ENCODE peak calls at places on chromosomes 3 and 15, in five cellular contexts. W, G, J, H and U are unnamed samples.

GRCh38 chr3:632571-633170 is 436.1 kb downstream of the CHL1 start:
- DNase-seq in W (no peak), G (peak), J (peak), H (peak), U (peak)

GRCh38 chr3:189833996-189834395 is 202.8 kb downstream of the TP63 start:
- DNase-seq in W (no peak), G (no peak), J (no peak), H (no peak), U (no peak)

GRCh38 chr15:62896380-62896866 is 146.1 kb upstream of the TPM1 start:
- DNase-seq in W (no peak), G (peak), J (no peak), H (no peak), U (no peak)

GRCh38 chr3:39130693-39131265 is 22.6 kb downstream of the CSRNP1 start:
- DNase-seq in W (no peak), G (no peak), J (no peak), H (no peak), U (no peak)

GRCh38 chr15:75844629-75845390 is 1.6 kb downstream of the UBE2Q2 start:
- DNase-seq in W (no peak), G (no peak), J (no peak), H (no peak), U (no peak)

GRCh38 chr3:190811775-190812480 is 50.6 kb downstream of the GMNC start:
- DNase-seq in W (no peak), G (peak), J (no peak), H (peak), U (no peak)

GRCh38 chr3:107664614-107665013 is 141.9 kb downstream of the BBX start:
- DNase-seq in W (no peak), G (no peak), J (no peak), H (no peak), U (no peak)

GRCh38 chr15:85749261-85750151 is 45.2 kb downstream of the KLHL25 start:
- DNase-seq in W (no peak), G (no peak), J (peak), H (no peak), U (no peak)

GRCh38 chr15:25060472-25060803 is 105.7 kb downstream of the SNRPN start:
- DNase-seq in W (no peak), G (no peak), J (peak), H (no peak), U (no peak)

DNA sequence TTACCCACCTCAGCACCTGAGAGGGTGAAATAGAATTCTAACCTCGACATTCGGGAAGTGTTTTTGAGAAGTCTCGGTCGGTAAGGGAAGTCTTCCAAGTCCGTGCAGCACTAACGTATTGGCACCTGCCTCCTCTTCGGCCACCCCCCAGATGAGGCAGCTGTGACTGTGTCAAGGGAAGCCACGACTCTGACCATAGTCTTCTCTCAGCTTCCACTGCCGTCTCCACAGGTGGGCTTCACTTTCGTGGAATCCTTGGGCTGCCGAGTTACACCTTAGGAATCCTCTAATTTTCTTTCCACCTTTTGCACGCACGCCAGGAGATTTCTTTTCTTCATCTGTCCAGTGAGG is 775 bp downstream of the CCNDBP1 start:
- DNase-seq in W (no peak), G (no peak), J (no peak), H (no peak), U (no peak)
- H3K27ac ChIP-seq in W (peak), G (peak), J (peak), H (no peak), U (peak)

DNA sequence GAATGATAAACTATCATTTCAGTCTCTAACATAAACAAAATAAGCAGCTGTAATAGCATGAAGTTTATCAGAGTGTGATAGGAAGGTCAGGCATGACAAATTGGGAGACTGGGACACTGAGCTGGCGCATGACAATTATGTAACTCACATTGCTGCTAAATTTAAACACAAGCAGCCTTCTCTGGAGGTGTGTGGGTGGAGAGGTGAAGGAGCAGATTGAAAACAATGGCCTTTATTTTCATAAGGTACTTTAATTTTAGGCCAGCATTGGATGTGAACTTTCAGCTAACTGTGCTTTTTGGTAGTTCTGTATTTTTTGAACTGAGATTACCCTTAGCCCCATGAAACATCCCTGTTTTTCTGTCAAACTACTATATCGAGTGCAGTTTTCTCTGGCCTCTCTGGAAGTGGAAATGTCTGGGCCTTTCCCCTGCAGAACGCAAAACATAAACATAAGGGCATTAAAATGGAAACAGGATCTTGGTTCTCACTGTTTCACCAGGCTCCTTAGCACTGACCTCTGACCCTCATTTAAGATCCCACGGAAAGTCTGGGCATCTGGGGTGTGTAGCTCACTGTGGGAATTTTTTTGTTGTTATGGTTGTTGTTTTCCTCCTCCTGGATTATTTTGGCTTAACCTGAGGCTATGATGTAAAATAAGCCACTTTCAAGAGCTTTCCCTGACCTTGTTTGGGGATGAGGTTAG is 160.1 kb upstream of the DPH6 start:
- DNase-seq in W (no peak), G (peak), J (peak), H (no peak), U (no peak)
- H3K27ac ChIP-seq in W (no peak), G (peak), J (peak), H (no peak), U (peak)

GRCh38 chr3:10993729-10994065 is 1.1 kb downstream of the SLC6A1 start:
- DNase-seq in W (no peak), G (no peak), J (no peak), H (no peak), U (no peak)

GRCh38 chr3:10997196-10997595 is 4.6 kb downstream of the SLC6A1 start:
- DNase-seq in W (no peak), G (no peak), J (no peak), H (no peak), U (no peak)

GRCh38 chr3:10996345-10997050 is 4.0 kb downstream of the SLC6A1 start:
- DNase-seq in W (no peak), G (no peak), J (no peak), H (no peak), U (no peak)

GRCh38 chr3:10994311-10994710 is 1.8 kb downstream of the SLC6A1 start:
- DNase-seq in W (no peak), G (no peak), J (no peak), H (no peak), U (no peak)

GRCh38 chr3:10995871-10996270 is 3.3 kb downstream of the SLC6A1 start:
- DNase-seq in W (no peak), G (no peak), J (no peak), H (no peak), U (no peak)
- H3K27ac ChIP-seq in W (no peak), G (no peak), J (no peak), H (no peak), U (no peak)

GRCh38 chr3:29283297-29283681 is 2.4 kb downstream of the RBMS3 start:
- DNase-seq in W (no peak), G (no peak), J (no peak), H (no peak), U (no peak)
- H3K27ac ChIP-seq in W (no peak), G (peak), J (peak), H (no peak), U (peak)

GRCh38 chr3:115804200-115804599 is 180.9 kb downstream of the GAP43 start:
- DNase-seq in W (no peak), G (no peak), J (no peak), H (no peak), U (no peak)

GRCh38 chr3:115804722-115805121 is 181.4 kb downstream of the GAP43 start:
- DNase-seq in W (no peak), G (peak), J (no peak), H (no peak), U (no peak)

GRCh38 chr3:115800489-115801080 is 177.3 kb downstream of the GAP43 start:
- DNase-seq in W (no peak), G (peak), J (no peak), H (no peak), U (no peak)

GRCh38 chr3:115806501-115806900 is 183.2 kb downstream of the GAP43 start:
- DNase-seq in W (no peak), G (peak), J (no peak), H (no peak), U (no peak)

GRCh38 chr3:115803661-115804060 is 180.4 kb downstream of the GAP43 start:
- DNase-seq in W (no peak), G (no peak), J (no peak), H (no peak), U (no peak)
- H3K27ac ChIP-seq in W (no peak), G (no peak), J (no peak), H (no peak), U (no peak)

DNA sequence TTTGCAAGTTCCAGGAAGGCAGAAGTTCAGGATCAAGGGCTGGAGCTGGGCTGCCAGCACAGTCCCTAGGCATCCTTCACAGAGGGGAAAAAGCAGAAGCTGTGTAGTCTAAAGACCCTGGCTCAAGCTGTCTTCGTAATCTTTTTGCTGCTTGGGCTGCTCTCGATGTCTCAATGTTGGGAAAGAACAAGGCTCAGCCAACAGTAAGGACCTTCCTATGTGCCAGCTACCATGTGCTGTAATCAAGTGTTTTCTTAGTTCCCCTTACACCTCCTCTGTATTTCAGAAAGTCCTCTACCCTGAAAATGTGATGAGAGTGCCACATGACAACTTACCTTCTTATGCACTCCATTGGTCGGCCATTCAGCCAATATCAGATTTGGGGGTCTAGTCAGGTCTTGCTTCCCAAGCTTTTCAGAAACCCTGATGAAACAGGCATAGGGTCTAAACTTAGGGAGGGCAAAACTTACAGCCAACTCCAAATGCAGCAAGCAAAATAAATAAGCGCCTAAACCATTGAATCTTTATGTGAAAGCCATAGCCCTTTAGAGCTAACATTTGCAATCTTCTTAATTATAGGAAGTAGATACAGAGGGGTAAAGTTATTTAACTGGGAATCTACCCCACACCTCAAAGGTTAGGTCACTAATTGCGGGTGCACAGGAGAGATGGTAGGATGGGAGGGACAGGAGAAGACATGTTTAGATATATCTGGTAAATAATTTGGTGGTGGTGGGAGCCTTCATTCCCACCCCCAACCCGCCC is 1.2 kb upstream of the EDEM1 start:
- DNase-seq in W (no peak), G (no peak), J (no peak), H (no peak), U (no peak)
- H3K27ac ChIP-seq in W (no peak), G (no peak), J (peak), H (no peak), U (peak)